ENCODE peak calls at places on chromosomes 1 and 21, in four cellular contexts. Q is substantia nigra; D is activated naive CD4-positive, alpha-beta T cell; I is central memory CD4-positive, alpha-beta T cell. B is an unnamed sample.

GRCh38 chr1:78840447-78841251 is 165.9 kb downstream of the ADGRL4 start:
- DNase-seq in Q (no peak), D (no peak), I (no peak), B (no peak)

GRCh38 chr1:153921803-153922075 is 1.0 kb downstream of the GATAD2B start:
- DNase-seq in Q (no peak), D (no peak), I (peak), B (no peak)

GRCh38 chr1:169914534-169914933 is 20.8 kb upstream of the SCYL3 start:
- DNase-seq in Q (no peak), D (no peak), I (no peak), B (no peak)

GRCh38 chr1:170530972-170531757 is 801 bp upstream of the GORAB start:
- DNase-seq in Q (no peak), D (no peak), I (no peak), B (no peak)

GRCh38 chr1:87812881-87813577 is 484.3 kb downstream of the LMO4 start:
- DNase-seq in Q (no peak), D (no peak), I (no peak), B (peak)

GRCh38 chr1:71522721-71523120 is 441.9 kb upstream of the ZRANB2 start:
- DNase-seq in Q (no peak), D (no peak), I (no peak), B (no peak)

GRCh38 chr1:25503551-25504426 is 39.6 kb upstream of the LDLRAP1 start:
- DNase-seq in Q (no peak), D (no peak), I (peak), B (peak)

GRCh38 chr1:29473167-29473855 is 237.0 kb downstream of the PTPRU start:
- DNase-seq in Q (no peak), D (no peak), I (no peak), B (no peak)

GRCh38 chr1:206495011-206495461 is 12.3 kb upstream of the RASSF5 start:
- DNase-seq in Q (no peak), D (no peak), I (no peak), B (no peak)

GRCh38 chr1:47533176-47534039 is 95.6 kb downstream of the FOXD2 start:
- DNase-seq in Q (no peak), D (no peak), I (no peak), B (no peak)

GRCh38 chr1:220235462-220235861 is 36.8 kb downstream of the RAB3GAP2 start:
- DNase-seq in Q (no peak), D (no peak), I (no peak), B (no peak)

GRCh38 chr1:152933196-152933595 is 13.8 kb upstream of the SPRR5 start:
- DNase-seq in Q (no peak), D (no peak), I (no peak), B (no peak)

GRCh38 chr21:42572906-42573495 is 59.3 kb downstream of the SLC37A1 start:
- DNase-seq in Q (no peak), D (no peak), I (no peak), B (no peak)

GRCh38 chr1:114610546-114611245 is 29.3 kb upstream of the BCAS2 start:
- DNase-seq in Q (no peak), D (no peak), I (no peak), B (no peak)

GRCh38 chr1:183027791-183028190 is 4.6 kb downstream of the LAMC1 start:
- DNase-seq in Q (no peak), D (no peak), I (no peak), B (no peak)

GRCh38 chr21:31888936-31889371 is 16.1 kb downstream of the HUNK start:
- DNase-seq in Q (no peak), D (no peak), I (no peak), B (no peak)

GRCh38 chr1:116971965-116972675 is 29.4 kb upstream of the CD101 start:
- DNase-seq in Q (no peak), D (no peak), I (no peak), B (no peak)

GRCh38 chr1:74498901-74499300 is 13.5 kb downstream of the LRRC53 start:
- DNase-seq in Q (no peak), D (no peak), I (no peak), B (no peak)

GRCh38 chr21:28810826-28811524 is 181.7 kb downstream of the LTN1 start:
- DNase-seq in Q (no peak), D (no peak), I (no peak), B (no peak)

GRCh38 chr1:99661780-99662179 is 15.9 kb downstream of the PALMD start:
- DNase-seq in Q (no peak), D (no peak), I (no peak), B (no peak)

GRCh38 chr1:54459714-54460113 is 53.5 kb upstream of the SSBP3 start:
- DNase-seq in Q (no peak), D (no peak), I (no peak), B (no peak)

GRCh38 chr21:36926989-36927695 is 39.3 kb downstream of the HLCS start:
- DNase-seq in Q (no peak), D (no peak), I (no peak), B (no peak)

GRCh38 chr1:222880586-222880985 is 65.7 kb downstream of the DISP1 start:
- DNase-seq in Q (no peak), D (no peak), I (no peak), B (no peak)

GRCh38 chr1:40635763-40636500 is 29.6 kb downstream of the RIMS3 start:
- DNase-seq in Q (no peak), D (no peak), I (no peak), B (no peak)

GRCh38 chr1:229440821-229441537 is 7.1 kb upstream of the ACTA1 start:
- DNase-seq in Q (no peak), D (no peak), I (no peak), B (no peak)

GRCh38 chr1:78092686-78093085 is 46.9 kb downstream of the GIPC2 start:
- DNase-seq in Q (no peak), D (no peak), I (no peak), B (no peak)

GRCh38 chr1:33007190-33008050 is 29.3 kb downstream of the AK2 start:
- DNase-seq in Q (no peak), D (no peak), I (peak), B (no peak)

GRCh38 chr1:155650231-155650757 is 38.3 kb downstream of the YY1AP1 start:
- DNase-seq in Q (no peak), D (no peak), I (no peak), B (no peak)

GRCh38 chr1:151581446-151581845 is 30.4 kb upstream of the SNX27 start:
- DNase-seq in Q (no peak), D (no peak), I (no peak), B (no peak)

GRCh38 chr1:207499573-207499972 is 3.6 kb downstream of the CR1 start:
- DNase-seq in Q (no peak), D (no peak), I (peak), B (peak)

GRCh38 chr1:232335261-232335660 is 294.7 kb downstream of the SIPA1L2 start:
- DNase-seq in Q (no peak), D (no peak), I (peak), B (no peak)

B was measured in naive B cell.